ENCODE peak calls at places on chromosomes 2 and 18, in four cellular contexts. One of them, this sample, is unnamed. For H3K27me3 and H3K9me3, the result is how much of the 10 kb centered on the place peaks cover.

GRCh38 chr2:235343156-235343774 is 150.6 kb upstream of the AGAP1 start:
- DNase-seq in right atrium auricular region: no peak
- DNase-seq in right cardiac atrium: no peak
- DNase-seq in iPS DF 6.9: no peak
- DNase-seq in this sample: no peak

GRCh38 chr2:217367464-217367863 is 507.6 kb upstream of the TNP1 start:
- DNase-seq in right cardiac atrium: no peak
- DNase-seq in right atrium auricular region: no peak
- DNase-seq in iPS DF 6.9: no peak
- DNase-seq in this sample: no peak

GRCh38 chr2:144596074-144596871 is 76.4 kb upstream of the ZEB2 start:
- DNase-seq in iPS DF 6.9: no peak
- DNase-seq in right atrium auricular region: no peak
- DNase-seq in right cardiac atrium: no peak
- DNase-seq in this sample: no peak

GRCh38 chr18:7133181-7133580 is 15.6 kb upstream of the LAMA1 start:
- DNase-seq in right atrium auricular region: no peak
- DNase-seq in right cardiac atrium: no peak
- DNase-seq in iPS DF 6.9: no peak
- DNase-seq in this sample: no peak

GRCh38 chr18:56575819-56576663 is 62.4 kb downstream of the TXNL1 start:
- DNase-seq in iPS DF 6.9: no peak
- DNase-seq in right atrium auricular region: no peak
- DNase-seq in right cardiac atrium: no peak
- DNase-seq in this sample: no peak

GRCh38 chr2:73386342-73386868 is 769 bp downstream of the ALMS1 start:
- DNase-seq in right atrium auricular region: no peak
- DNase-seq in right cardiac atrium: peak
- DNase-seq in iPS DF 6.9: no peak
- DNase-seq in this sample: peak

GRCh38 chr18:24488824-24489493 is 28.5 kb downstream of the HRH4 start:
- DNase-seq in right atrium auricular region: no peak
- DNase-seq in right cardiac atrium: no peak
- DNase-seq in iPS DF 6.9: no peak
- DNase-seq in this sample: no peak

GRCh38 chr2:204849887-204850286 is 304.6 kb downstream of the PARD3B start:
- DNase-seq in iPS DF 6.9: no peak
- DNase-seq in right atrium auricular region: no peak
- DNase-seq in right cardiac atrium: no peak
- DNase-seq in this sample: no peak

GRCh38 chr2:197179744-197180498 is 130.7 kb downstream of the ANKRD44 start:
- DNase-seq in right atrium auricular region: peak
- DNase-seq in iPS DF 6.9: no peak
- DNase-seq in right cardiac atrium: peak
- DNase-seq in this sample: no peak

GRCh38 chr2:106057206-106057605 is 136.9 kb downstream of the UXS1 start:
- DNase-seq in right cardiac atrium: no peak
- DNase-seq in right atrium auricular region: no peak
- DNase-seq in iPS DF 6.9: no peak
- DNase-seq in this sample: no peak

GRCh38 chr2:70344195-70344594 is 42.3 kb upstream of the FAM136A start:
- DNase-seq in right cardiac atrium: no peak
- DNase-seq in iPS DF 6.9: no peak
- DNase-seq in right atrium auricular region: no peak
- DNase-seq in this sample: no peak

GRCh38 chr2:24231461-24231881 is 56.6 kb downstream of the FAM228A start:
- DNase-seq in iPS DF 6.9: no peak
- DNase-seq in right atrium auricular region: no peak
- DNase-seq in right cardiac atrium: no peak
- DNase-seq in this sample: no peak

GRCh38 chr2:136384541-136385303 is 266.8 kb upstream of the CXCR4 start:
- DNase-seq in right cardiac atrium: no peak
- DNase-seq in right atrium auricular region: no peak
- DNase-seq in iPS DF 6.9: peak
- DNase-seq in this sample: peak

GRCh38 chr2:61670591-61671503 is 132.7 kb upstream of the XPO1 start:
- DNase-seq in right cardiac atrium: peak
- DNase-seq in right atrium auricular region: peak
- DNase-seq in iPS DF 6.9: no peak
- DNase-seq in this sample: no peak

GRCh38 chr2:157792345-157793052 is 83.6 kb downstream of the ACVR1 start:
- DNase-seq in right atrium auricular region: no peak
- DNase-seq in iPS DF 6.9: no peak
- DNase-seq in right cardiac atrium: no peak
- DNase-seq in this sample: no peak

GRCh38 chr2:215386566-215386965 is 49.3 kb downstream of the FN1 start:
- DNase-seq in iPS DF 6.9: no peak
- DNase-seq in right atrium auricular region: no peak
- DNase-seq in right cardiac atrium: no peak
- DNase-seq in this sample: no peak

GRCh38 chr2:61220768-61221167 is 58.8 kb downstream of the C2orf74 start:
- DNase-seq in iPS DF 6.9: no peak
- DNase-seq in right cardiac atrium: no peak
- DNase-seq in right atrium auricular region: no peak
- DNase-seq in this sample: no peak

GRCh38 chr2:227280895-227281294 is 44.2 kb upstream of the MFF start:
- DNase-seq in right atrium auricular region: no peak
- DNase-seq in iPS DF 6.9: no peak
- DNase-seq in right cardiac atrium: no peak
- DNase-seq in this sample: no peak

GRCh38 chr2:224221455-224221913 is 180.4 kb downstream of the FAM124B start:
- DNase-seq in right cardiac atrium: no peak
- DNase-seq in iPS DF 6.9: peak
- DNase-seq in right atrium auricular region: no peak
- DNase-seq in this sample: no peak

GRCh38 chr18:32848836-32849235 is 76.0 kb upstream of the KLHL14 start:
- DNase-seq in iPS DF 6.9: no peak
- DNase-seq in right atrium auricular region: no peak
- DNase-seq in right cardiac atrium: no peak
- DNase-seq in this sample: no peak

GRCh38 chr2:8993902-8994278 is 9.6 kb downstream of the MBOAT2 start:
- DNase-seq in right atrium auricular region: no peak
- DNase-seq in right cardiac atrium: no peak
- DNase-seq in iPS DF 6.9: no peak
- DNase-seq in this sample: no peak

GRCh38 chr2:185202416-185202815 is 536.2 kb upstream of the FSIP2 start:
- DNase-seq in right atrium auricular region: no peak
- DNase-seq in right cardiac atrium: no peak
- DNase-seq in iPS DF 6.9: no peak
- DNase-seq in this sample: no peak

GRCh38 chr2:156147594-156148330 is 184.8 kb downstream of the NR4A2 start:
- DNase-seq in right cardiac atrium: peak
- DNase-seq in iPS DF 6.9: no peak
- DNase-seq in right atrium auricular region: no peak
- DNase-seq in this sample: no peak

GRCh38 chr2:126753501-126754212 is 97.7 kb downstream of the GYPC start:
- DNase-seq in right atrium auricular region: no peak
- DNase-seq in right cardiac atrium: no peak
- DNase-seq in iPS DF 6.9: no peak
- DNase-seq in this sample: no peak

GRCh38 chr18:26356045-26356785 is 130.0 kb downstream of the TAF4B start:
- DNase-seq in iPS DF 6.9: no peak
- DNase-seq in right cardiac atrium: no peak
- DNase-seq in right atrium auricular region: no peak
- DNase-seq in this sample: no peak

GRCh38 chr18:74550886-74551285 is 16.6 kb downstream of the CNDP1 start:
- DNase-seq in right atrium auricular region: no peak
- DNase-seq in iPS DF 6.9: no peak
- DNase-seq in right cardiac atrium: no peak
- DNase-seq in this sample: no peak

GRCh38 chr2:70468898-70469297 is 84.7 kb downstream of the TGFA start:
- DNase-seq in right cardiac atrium: no peak
- DNase-seq in iPS DF 6.9: no peak
- DNase-seq in right atrium auricular region: no peak
- DNase-seq in this sample: no peak

GRCh38 chr18:59006461-59007067 is 133.1 kb upstream of the SEC11C start:
- DNase-seq in right atrium auricular region: no peak
- DNase-seq in right cardiac atrium: peak
- DNase-seq in iPS DF 6.9: no peak
- DNase-seq in this sample: no peak
- H3K27me3 ChIP-seq in right atrium auricular region: under half
- H3K27me3 ChIP-seq in right cardiac atrium: under half
- H3K27me3 ChIP-seq in iPS DF 6.9: under half
- H3K27me3 ChIP-seq in this sample: under half

GRCh38 chr2:95231723-95232122 is 24.4 kb downstream of the ZNF892 start:
- DNase-seq in right atrium auricular region: no peak
- DNase-seq in iPS DF 6.9: peak
- DNase-seq in right cardiac atrium: peak
- DNase-seq in this sample: no peak

GRCh38 chr2:95238131-95238530 is 30.8 kb downstream of the ZNF892 start:
- DNase-seq in iPS DF 6.9: no peak
- DNase-seq in right cardiac atrium: no peak
- DNase-seq in right atrium auricular region: no peak
- DNase-seq in this sample: no peak

GRCh38 chr2:95234286-95234785 is 27.0 kb downstream of the ZNF892 start:
- DNase-seq in right atrium auricular region: no peak
- DNase-seq in right cardiac atrium: no peak
- DNase-seq in iPS DF 6.9: no peak
- DNase-seq in this sample: no peak

GRCh38 chr2:95232232-95232631 is 24.9 kb downstream of the ZNF892 start:
- DNase-seq in iPS DF 6.9: no peak
- DNase-seq in right atrium auricular region: no peak
- DNase-seq in right cardiac atrium: no peak
- DNase-seq in this sample: no peak

GRCh38 chr2:95234806-95235205 is 27.5 kb downstream of the ZNF892 start:
- DNase-seq in right cardiac atrium: no peak
- DNase-seq in iPS DF 6.9: no peak
- DNase-seq in right atrium auricular region: no peak
- DNase-seq in this sample: no peak
- H3K9me3 ChIP-seq in right cardiac atrium: under half
- H3K9me3 ChIP-seq in iPS DF 6.9: under half
- H3K9me3 ChIP-seq in right atrium auricular region: under half
- H3K9me3 ChIP-seq in this sample: under half

GRCh38 chr18:69674292-69674877 is 273.3 kb downstream of the CD226 start:
- DNase-seq in iPS DF 6.9: no peak
- DNase-seq in right atrium auricular region: no peak
- DNase-seq in right cardiac atrium: no peak
- DNase-seq in this sample: no peak
- H3K27me3 ChIP-seq in iPS DF 6.9: under half
- H3K27me3 ChIP-seq in right atrium auricular region: under half
- H3K27me3 ChIP-seq in right cardiac atrium: under half
- H3K27me3 ChIP-seq in this sample: under half

GRCh38 chr2:192157776-192158175 is 37.0 kb downstream of the TMEFF2 start:
- DNase-seq in right atrium auricular region: no peak
- DNase-seq in iPS DF 6.9: no peak
- DNase-seq in right cardiac atrium: no peak
- DNase-seq in this sample: no peak

GRCh38 chr2:192153561-192153960 is 41.2 kb downstream of the TMEFF2 start:
- DNase-seq in right atrium auricular region: no peak
- DNase-seq in iPS DF 6.9: no peak
- DNase-seq in right cardiac atrium: no peak
- DNase-seq in this sample: no peak

GRCh38 chr2:192151848-192152247 is 42.9 kb downstream of the TMEFF2 start:
- DNase-seq in right atrium auricular region: no peak
- DNase-seq in right cardiac atrium: no peak
- DNase-seq in iPS DF 6.9: no peak
- DNase-seq in this sample: no peak

GRCh38 chr2:192159215-192159614 is 35.5 kb downstream of the TMEFF2 start:
- DNase-seq in iPS DF 6.9: no peak
- DNase-seq in right cardiac atrium: no peak
- DNase-seq in right atrium auricular region: no peak
- DNase-seq in this sample: no peak

GRCh38 chr2:192155521-192156118 is 39.1 kb downstream of the TMEFF2 start:
- DNase-seq in right atrium auricular region: no peak
- DNase-seq in iPS DF 6.9: no peak
- DNase-seq in right cardiac atrium: no peak
- DNase-seq in this sample: no peak
- H3K9me3 ChIP-seq in right atrium auricular region: under half
- H3K9me3 ChIP-seq in iPS DF 6.9: under half
- H3K9me3 ChIP-seq in right cardiac atrium: under half
- H3K9me3 ChIP-seq in this sample: under half

GRCh38 chr2:198296665-198297308 is 492.4 kb downstream of the PLCL1 start:
- DNase-seq in iPS DF 6.9: peak
- DNase-seq in right atrium auricular region: no peak
- DNase-seq in right cardiac atrium: peak
- DNase-seq in this sample: peak
- H3K27me3 ChIP-seq in iPS DF 6.9: under half
- H3K27me3 ChIP-seq in right atrium auricular region: under half
- H3K27me3 ChIP-seq in right cardiac atrium: under half
- H3K27me3 ChIP-seq in this sample: under half

DNA sequence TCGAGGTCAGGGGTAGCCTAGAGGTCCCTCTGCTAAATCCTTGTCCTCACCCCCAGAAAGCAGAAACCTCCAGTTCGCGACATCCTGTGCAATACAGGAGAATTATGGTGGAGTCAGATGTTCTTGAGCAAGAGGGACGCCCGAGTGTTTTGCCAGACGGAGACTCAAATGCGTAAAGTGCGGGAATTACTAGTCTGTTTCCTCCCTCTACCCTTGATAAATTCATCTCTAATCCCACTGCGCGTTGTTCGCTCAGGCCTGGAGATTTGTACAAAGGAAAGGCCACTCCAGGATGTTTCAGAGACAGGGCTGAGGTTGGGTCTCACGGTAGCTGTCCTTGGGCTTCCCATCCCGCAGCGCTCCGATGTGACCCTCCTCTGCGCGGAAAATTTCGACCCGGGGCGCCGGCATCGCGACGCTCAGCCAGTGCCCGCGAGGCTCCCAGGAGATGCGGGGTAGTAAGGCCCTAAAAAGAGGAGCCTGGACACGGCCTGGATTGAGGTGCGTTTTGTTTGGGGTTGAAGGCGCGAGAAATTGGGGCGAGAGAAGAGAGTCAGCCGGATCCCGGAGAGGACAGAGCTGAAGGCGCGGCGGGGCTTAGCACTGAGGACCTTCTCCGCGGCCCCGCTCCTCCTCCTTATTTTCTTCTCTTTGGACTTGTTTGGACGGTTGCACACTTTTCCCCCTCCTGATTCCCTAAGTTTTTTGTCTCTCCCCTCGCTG is 2.6 kb upstream of the NEUROD1 start:
- DNase-seq in right cardiac atrium: no peak
- DNase-seq in right atrium auricular region: no peak
- DNase-seq in iPS DF 6.9: no peak
- DNase-seq in this sample: no peak
- H3K9me3 ChIP-seq in right cardiac atrium: under half
- H3K9me3 ChIP-seq in right atrium auricular region: under half
- H3K9me3 ChIP-seq in iPS DF 6.9: under half
- H3K9me3 ChIP-seq in this sample: under half